ENCODE peak calls at places on chromosomes 5 and 9, in seven cellular contexts. F, D, M, Q, I, J and A are unnamed samples.

GRCh38 chr5:58145397-58145796 is 314.5 kb downstream of the PLK2 start:
- DNase-seq in Q (no peak), M (no peak), I (no peak), F (no peak), J (no peak), D (no peak), A (no peak)

GRCh38 chr5:68661237-68661636 is 432.6 kb upstream of the SLC30A5 start:
- DNase-seq in J (no peak), I (no peak), Q (no peak), D (no peak), M (peak; percentile 49), F (no peak), A (no peak)

GRCh38 chr9:136494531-136495215 is 11.8 kb upstream of the SEC16A start:
- DNase-seq in J (no peak), Q (no peak), F (no peak), D (peak; percentile 61), M (no peak), I (no peak), A (no peak)

GRCh38 chr9:69200071-69200470 is 26.0 kb downstream of the TJP2 start:
- DNase-seq in I (no peak), F (no peak), M (peak; percentile 74), Q (no peak), D (no peak), J (no peak), A (no peak)

GRCh38 chr9:134545213-134546211 is 96.1 kb upstream of the COL5A1 start:
- DNase-seq in I (no peak), M (no peak), D (no peak), F (no peak), Q (no peak), J (no peak), A (no peak)

GRCh38 chr5:172497591-172498255 is 43.4 kb upstream of the SH3PXD2B start:
- DNase-seq in J (no peak), I (no peak), D (no peak), M (no peak), F (peak; percentile 2), Q (no peak), A (no peak)

GRCh38 chr5:366541-367357 is 45.2 kb downstream of the AHRR start:
- DNase-seq in Q (no peak), F (peak; percentile 3), M (no peak), I (no peak), D (no peak), J (no peak), A (no peak)

GRCh38 chr5:134438641-134439621 is 27.2 kb upstream of the CDKN2AIPNL start:
- DNase-seq in M (peak; percentile 95), F (peak; percentile 78), J (peak; percentile 77), Q (no peak), D (peak; percentile 32), I (peak; percentile 88), A (peak; percentile 45)

GRCh38 chr5:149912226-149912864 is 32.2 kb downstream of the PDE6A start:
- DNase-seq in J (no peak), F (no peak), D (no peak), M (no peak), I (no peak), Q (no peak), A (no peak)

GRCh38 chr9:86407022-86407421 is 52.8 kb upstream of the TUT7 start:
- DNase-seq in J (peak; percentile 18), D (no peak), I (no peak), M (peak; percentile 83), F (no peak), Q (no peak), A (no peak)

GRCh38 chr9:119827526-119827925 is 458.3 kb upstream of the BRINP1 start:
- DNase-seq in D (no peak), J (no peak), M (no peak), Q (no peak), F (no peak), I (no peak), A (no peak)

GRCh38 chr9:111621895-111622480 is 9.1 kb upstream of the DNAJC25 start:
- DNase-seq in M (peak; percentile 43), D (peak; percentile 44), F (peak; percentile 47), Q (peak; percentile 24), I (no peak), J (peak; percentile 14), A (peak; percentile 47)

GRCh38 chr5:167442922-167443321 is 848.5 kb upstream of the WWC1 start:
- DNase-seq in M (peak; percentile 88), Q (no peak), I (no peak), J (no peak), F (no peak), D (no peak), A (no peak)

GRCh38 chr5:43422143-43422542 is 10.0 kb upstream of the CCL28 start:
- DNase-seq in D (no peak), J (no peak), I (peak; percentile 61), M (peak; percentile 96), F (no peak), Q (no peak), A (no peak)

GRCh38 chr5:72747826-72748225 is 68.6 kb upstream of the TNPO1 start:
- DNase-seq in F (no peak), M (no peak), I (no peak), Q (no peak), J (no peak), D (no peak), A (no peak)

GRCh38 chr9:95834281-95834907 is 41.1 kb upstream of the ERCC6L2 start:
- DNase-seq in M (no peak), F (no peak), J (no peak), I (no peak), Q (no peak), D (no peak), A (no peak)

GRCh38 chr9:93899609-93900435 is 55.3 kb downstream of the BARX1 start:
- DNase-seq in F (no peak), J (no peak), I (no peak), D (no peak), M (no peak), Q (no peak), A (no peak)

GRCh38 chr9:19595003-19595402 is 186.2 kb downstream of the ACER2 start:
- DNase-seq in F (no peak), D (no peak), M (no peak), I (no peak), Q (no peak), J (no peak), A (no peak)

GRCh38 chr5:139638090-139638735 is 9.9 kb upstream of the CXXC5 start:
- DNase-seq in M (peak; percentile 69), D (peak; percentile 69), J (peak; percentile 96), I (peak; percentile 89), Q (no peak), F (no peak), A (peak; percentile 75)

GRCh38 chr5:101675510-101675909 is 620.6 kb downstream of the SLCO4C1 start:
- DNase-seq in M (no peak), Q (no peak), D (no peak), F (no peak), I (no peak), J (no peak), A (no peak)

GRCh38 chr5:91381774-91382492 is 1.2 kb downstream of the ARRDC3 start:
- DNase-seq in M (peak; percentile 80), Q (peak; percentile 70), D (peak; percentile 77), J (peak; percentile 92), F (peak; percentile 79), I (peak; percentile 90), A (peak; percentile 76)

GRCh38 chr9:90188656-90189055 is 454.0 kb downstream of the DIRAS2 start:
- DNase-seq in F (no peak), D (no peak), M (no peak), I (no peak), J (no peak), Q (no peak), A (no peak)

GRCh38 chr5:65776707-65777141 is 54.7 kb downstream of the NLN start:
- DNase-seq in I (no peak), J (no peak), D (no peak), Q (no peak), M (no peak), F (no peak), A (no peak)

GRCh38 chr9:94554439-94555331 is at the start of gene PCAT7:
- DNase-seq in Q (peak; percentile 2), D (no peak), M (peak; percentile 58), F (no peak), J (peak; percentile 69), I (peak; percentile 77), A (no peak)

GRCh38 chr5:40833712-40834229 is 1.3 kb downstream of the RPL37 start:
- DNase-seq in I (no peak), F (no peak), D (no peak), J (no peak), Q (no peak), M (no peak), A (no peak)

GRCh38 chr5:172870261-172870806 is 36.3 kb downstream of the ERGIC1 start:
- DNase-seq in Q (no peak), I (no peak), M (peak; percentile 96), D (no peak), F (peak; percentile 80), J (no peak), A (no peak)

GRCh38 chr5:57221049-57221568 is 47.2 kb downstream of the GPBP1 start:
- DNase-seq in F (peak; percentile 80), I (no peak), M (peak; percentile 67), J (peak; percentile 74), Q (peak; percentile 46), D (no peak), A (no peak)

GRCh38 chr5:123721721-123722276 is 209.8 kb downstream of the CSNK1G3 start:
- DNase-seq in M (no peak), F (no peak), J (peak; percentile 46), D (no peak), Q (no peak), I (no peak), A (no peak)

GRCh38 chr9:6351757-6352156 is 23.6 kb downstream of the TPD52L3 start:
- DNase-seq in F (no peak), I (no peak), D (no peak), Q (no peak), J (no peak), M (no peak), A (no peak)

GRCh38 chr5:102910240-102911226 is 155.4 kb downstream of the PAM start:
- DNase-seq in Q (no peak), M (peak; percentile 94), D (no peak), F (no peak), J (no peak), I (no peak), A (no peak)

GRCh38 chr5:138716456-138716924 is 36.7 kb upstream of the CTNNA1 start:
- DNase-seq in F (no peak), D (no peak), M (peak; percentile 39), I (no peak), J (peak; percentile 56), Q (no peak), A (no peak)

GRCh38 chr9:22050924-22051323 is 41.8 kb upstream of the CDKN2B start:
- DNase-seq in Q (no peak), J (no peak), D (no peak), M (no peak), I (no peak), F (no peak), A (no peak)

GRCh38 chr9:14068690-14069089 is 245.3 kb downstream of the NFIB start:
- DNase-seq in J (no peak), F (no peak), I (no peak), D (no peak), M (no peak), Q (no peak), A (no peak)

GRCh38 chr5:40689442-40689841 is 9.7 kb downstream of the PTGER4 start:
- DNase-seq in F (peak; percentile 48), D (no peak), M (peak; percentile 97), I (peak; percentile 30), Q (peak; percentile 73), J (no peak), A (no peak)

GRCh38 chr5:139241139-139241538 is 43.0 kb upstream of the SIL1 start:
- DNase-seq in F (no peak), J (no peak), M (no peak), D (no peak), I (no peak), Q (no peak), A (no peak)